ENCODE peak calls at places on chromosomes 7 and 10, in six cellular contexts. K, I, L, M, J and P are unnamed samples.

GRCh38 chr10:21637795-21638194 is 103.8 kb downstream of the MLLT10 start:
- DNase-seq in I (no peak), K (no peak), L (no peak), J (no peak), M (no peak), P (no peak)

GRCh38 chr10:944034-944831 is 12.7 kb upstream of the LARP4B start:
- DNase-seq in I (no peak), K (peak; percentile 70), L (peak; percentile 46), J (peak; percentile 50), M (peak; percentile 73), P (peak; percentile 68)

GRCh38 chr10:108566216-108567107 is 1356.8 kb downstream of the XPNPEP1 start:
- DNase-seq in K (no peak), I (no peak), J (no peak), L (no peak), M (no peak), P (no peak)

GRCh38 chr7:94174375-94174774 is 170.2 kb upstream of the BET1 start:
- DNase-seq in J (no peak), L (no peak), K (no peak), M (no peak), I (no peak), P (no peak)

GRCh38 chr7:69517985-69518731 is 80.1 kb upstream of the AUTS2 start:
- DNase-seq in K (no peak), I (no peak), J (peak; percentile 45), L (no peak), M (no peak), P (no peak)

GRCh38 chr10:126842836-126843235 is 62.4 kb upstream of the DOCK1 start:
- DNase-seq in L (no peak), I (peak; percentile 47), M (no peak), K (no peak), J (no peak), P (no peak)

GRCh38 chr7:156192921-156193320 is 380.7 kb upstream of the SHH start:
- DNase-seq in M (no peak), K (no peak), J (no peak), I (no peak), L (peak; percentile 57), P (no peak)

GRCh38 chr10:6128591-6129383 is 40.0 kb downstream of the RBM17 start:
- DNase-seq in L (peak; percentile 71), J (no peak), K (no peak), I (no peak), M (peak; percentile 56), P (peak; percentile 25)

GRCh38 chr7:66627151-66627681 is 1.5 kb upstream of the KCTD7 start:
- DNase-seq in M (no peak), K (no peak), J (no peak), L (no peak), I (no peak), P (no peak)

GRCh38 chr7:119482209-119482608 is 790.8 kb upstream of the KCND2 start:
- DNase-seq in L (no peak), I (no peak), M (no peak), K (peak; percentile 34), J (peak; percentile 38), P (no peak)

GRCh38 chr7:155169498-155170065 is 99.5 kb downstream of the HTR5A start:
- DNase-seq in J (no peak), M (no peak), K (no peak), I (peak; percentile 90), L (no peak), P (no peak)

GRCh38 chr10:49036638-49037037 is 78.7 kb downstream of the VSTM4 start:
- DNase-seq in K (no peak), J (no peak), L (no peak), M (no peak), I (peak; percentile 86), P (no peak)
- TF ChIP-seq POLR2A in K (no peak), J (no peak), L (no peak), M (no peak), I (no peak), P (no peak)

GRCh38 chr10:97385565-97385964 is 15.6 kb downstream of the RRP12 start:
- DNase-seq in I (no peak), K (no peak), L (no peak), M (no peak), J (no peak), P (no peak)

GRCh38 chr10:97383159-97383558 is 18.0 kb downstream of the RRP12 start:
- DNase-seq in M (no peak), K (no peak), L (no peak), I (no peak), J (no peak), P (no peak)

GRCh38 chr10:97381626-97382025 is 19.5 kb downstream of the RRP12 start:
- DNase-seq in K (no peak), M (no peak), J (no peak), L (no peak), I (no peak), P (no peak)

GRCh38 chr10:97384156-97384555 is 17.0 kb downstream of the RRP12 start:
- DNase-seq in M (no peak), J (no peak), I (no peak), K (no peak), L (no peak), P (no peak)

GRCh38 chr10:97384641-97385040 is 16.5 kb downstream of the RRP12 start:
- DNase-seq in M (no peak), L (no peak), I (no peak), J (no peak), K (no peak), P (no peak)
- H3K36me3 ChIP-seq in M (no peaks in the 10 kb centered on the region), L (peaks cover 42% of the 10 kb centered on the region), I (peaks cover 26% of the 10 kb centered on the region), J (no peaks in the 10 kb centered on the region), K (peaks cover 99% of the 10 kb centered on the region), P (no peaks in the 10 kb centered on the region)

DNA sequence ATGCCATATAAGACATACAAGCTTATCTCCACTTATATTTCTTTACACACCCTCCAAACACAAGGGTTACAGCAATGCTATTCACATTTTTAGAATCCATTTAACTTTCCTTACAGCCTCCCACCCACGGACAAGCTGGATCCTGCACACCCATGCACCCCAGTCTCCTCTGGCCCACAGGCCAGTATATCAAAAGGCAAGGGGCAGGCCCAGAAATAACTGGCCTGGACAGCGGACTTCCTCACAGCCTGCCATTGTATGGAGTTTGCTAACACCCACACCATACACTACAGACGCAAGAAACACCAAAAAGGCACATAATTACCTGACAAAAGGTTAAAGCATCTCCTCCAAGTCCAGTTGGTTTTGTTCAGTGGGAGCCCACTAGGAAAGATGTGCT is 12.0 kb downstream of the HOXA4 start:
- DNase-seq in K (no peak), I (no peak), J (no peak), L (no peak), M (no peak), P (no peak)
- H3K27me3 ChIP-seq in K (no peaks in the 10 kb centered on the region), I (no peaks in the 10 kb centered on the region), J (peaks cover 7% of the 10 kb centered on the region), L (no peaks in the 10 kb centered on the region), M (peaks cover 78% of the 10 kb centered on the region), P (no peaks in the 10 kb centered on the region)

DNA sequence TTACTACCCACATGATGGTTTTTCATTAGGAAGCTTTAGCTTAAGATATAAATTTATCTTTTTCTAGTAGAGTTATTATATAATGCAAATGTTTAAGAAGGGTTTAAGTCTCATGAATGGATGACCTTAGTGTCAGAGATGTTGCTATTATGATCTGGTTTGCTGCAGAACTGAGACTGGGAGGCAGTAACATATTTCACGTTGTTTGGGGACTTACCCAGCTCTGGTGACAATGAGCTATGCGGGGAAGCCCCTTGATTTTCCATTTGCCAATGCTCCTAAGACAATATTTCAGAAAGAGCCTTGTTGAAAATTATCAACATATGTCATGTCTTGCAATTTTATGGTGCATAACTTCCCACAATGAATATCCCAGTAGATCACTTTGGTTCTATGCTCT is 754.6 kb downstream of the REEP3 start:
- DNase-seq in K (no peak), I (no peak), L (no peak), M (no peak), J (no peak), P (no peak)
- TF ChIP-seq POLR2A in K (no peak), I (no peak), L (no peak), M (no peak), J (no peak), P (no peak)

GRCh38 chr7:102426268-102427031 is 6.9 kb upstream of the ORAI2 start:
- DNase-seq in J (no peak), L (no peak), K (no peak), I (no peak), M (no peak), P (peak; percentile 87)

GRCh38 chr7:102424787-102425218 is 8.6 kb upstream of the ORAI2 start:
- DNase-seq in L (no peak), I (no peak), J (no peak), K (no peak), M (no peak), P (peak; percentile 71)

GRCh38 chr7:102429141-102429904 is 4.1 kb upstream of the ORAI2 start:
- DNase-seq in I (no peak), M (no peak), L (no peak), J (no peak), K (no peak), P (no peak)

GRCh38 chr7:102424129-102424551 is 9.2 kb upstream of the ORAI2 start:
- DNase-seq in J (no peak), M (no peak), L (no peak), I (no peak), K (no peak), P (no peak)

GRCh38 chr7:102425639-102426267 is 7.6 kb upstream of the ORAI2 start:
- DNase-seq in K (peak; percentile 63), M (no peak), J (peak; percentile 69), L (no peak), I (no peak), P (peak; percentile 94)
- H3K36me3 ChIP-seq in K (peaks cover 70% of the 10 kb centered on the region), M (no peaks in the 10 kb centered on the region), J (no peaks in the 10 kb centered on the region), L (peaks cover 46% of the 10 kb centered on the region), I (peaks cover 26% of the 10 kb centered on the region), P (no peaks in the 10 kb centered on the region)